ENCODE peak calls at places on chromosomes 4 and X, in nine cellular contexts. One of them, this sample, is unnamed.

GRCh38 chr4:8690216-8690786 is 97.7 kb downstream of the CPZ start:
- DNase-seq in cardiac muscle cell: no peak
- DNase-seq in tibial artery: peak; percentile 2
- DNase-seq in mammary epithelial cell: no peak
- DNase-seq in A549: no peak
- DNase-seq in transverse colon: no peak
- DNase-seq in OCI-LY7: no peak
- DNase-seq in ascending aorta: no peak
- DNase-seq in left ventricle myocardium inferior: no peak
- DNase-seq in this sample: no peak

GRCh38 chrX:150037041-150037440 is 98.8 kb upstream of the EOLA2 start:
- DNase-seq in cardiac muscle cell: peak; percentile 8
- DNase-seq in tibial artery: no peak
- DNase-seq in mammary epithelial cell: no peak
- DNase-seq in A549: no peak
- DNase-seq in transverse colon: no peak
- DNase-seq in OCI-LY7: no peak
- DNase-seq in ascending aorta: no peak
- DNase-seq in left ventricle myocardium inferior: no peak
- DNase-seq in this sample: no peak

GRCh38 chrX:103356023-103356798 is at the start of gene TCEAL9:
- DNase-seq in cardiac muscle cell: peak; percentile 88
- DNase-seq in tibial artery: peak; percentile 54
- DNase-seq in mammary epithelial cell: peak; percentile 46
- DNase-seq in A549: peak; percentile 47
- DNase-seq in transverse colon: peak; percentile 63
- DNase-seq in OCI-LY7: peak; percentile 5
- DNase-seq in ascending aorta: no peak
- DNase-seq in left ventricle myocardium inferior: peak; percentile 42
- DNase-seq in this sample: no peak

GRCh38 chrX:74465424-74465823 is 44.1 kb downstream of the SLC16A2 start:
- DNase-seq in cardiac muscle cell: peak; percentile 60
- DNase-seq in tibial artery: no peak
- DNase-seq in mammary epithelial cell: no peak
- DNase-seq in A549: no peak
- DNase-seq in transverse colon: no peak
- DNase-seq in OCI-LY7: no peak
- DNase-seq in ascending aorta: no peak
- DNase-seq in left ventricle myocardium inferior: no peak
- DNase-seq in this sample: no peak

GRCh38 chrX:23341452-23341851 is 6.8 kb downstream of the PTCHD1 start:
- DNase-seq in cardiac muscle cell: no peak
- DNase-seq in tibial artery: no peak
- DNase-seq in mammary epithelial cell: no peak
- DNase-seq in A549: no peak
- DNase-seq in transverse colon: no peak
- DNase-seq in OCI-LY7: no peak
- DNase-seq in ascending aorta: no peak
- DNase-seq in left ventricle myocardium inferior: no peak
- DNase-seq in this sample: no peak

GRCh38 chr4:94669672-94670664 is 87.8 kb upstream of the BMPR1B start:
- DNase-seq in cardiac muscle cell: no peak
- DNase-seq in tibial artery: no peak
- DNase-seq in mammary epithelial cell: no peak
- DNase-seq in A549: peak; percentile 33
- DNase-seq in transverse colon: no peak
- DNase-seq in OCI-LY7: no peak
- DNase-seq in ascending aorta: no peak
- DNase-seq in left ventricle myocardium inferior: no peak
- DNase-seq in this sample: no peak

GRCh38 chr4:33924239-33924638 is 2320.1 kb downstream of the ARAP2 start:
- DNase-seq in cardiac muscle cell: peak; percentile 50
- DNase-seq in tibial artery: no peak
- DNase-seq in mammary epithelial cell: peak; percentile 32
- DNase-seq in A549: no peak
- DNase-seq in transverse colon: no peak
- DNase-seq in OCI-LY7: no peak
- DNase-seq in ascending aorta: no peak
- DNase-seq in left ventricle myocardium inferior: no peak
- DNase-seq in this sample: peak; percentile 30

GRCh38 chr4:110515676-110516075 is 39.7 kb downstream of the ENPEP start:
- DNase-seq in cardiac muscle cell: no peak
- DNase-seq in tibial artery: no peak
- DNase-seq in mammary epithelial cell: peak; percentile 42
- DNase-seq in A549: no peak
- DNase-seq in transverse colon: no peak
- DNase-seq in OCI-LY7: peak; percentile 11
- DNase-seq in ascending aorta: no peak
- DNase-seq in left ventricle myocardium inferior: no peak
- DNase-seq in this sample: no peak

GRCh38 chr4:108628411-108628810 is 8.0 kb downstream of the RPL34 start:
- DNase-seq in cardiac muscle cell: peak; percentile 11
- DNase-seq in tibial artery: no peak
- DNase-seq in mammary epithelial cell: no peak
- DNase-seq in A549: no peak
- DNase-seq in transverse colon: no peak
- DNase-seq in OCI-LY7: no peak
- DNase-seq in ascending aorta: no peak
- DNase-seq in left ventricle myocardium inferior: no peak
- DNase-seq in this sample: no peak
- TF ChIP-seq CTCF in cardiac muscle cell: no peak
- TF ChIP-seq CTCF in tibial artery: no peak
- TF ChIP-seq CTCF in mammary epithelial cell: no peak
- TF ChIP-seq CTCF in A549: no peak
- TF ChIP-seq CTCF in transverse colon: no peak
- TF ChIP-seq CTCF in OCI-LY7: no peak
- TF ChIP-seq CTCF in ascending aorta: no peak
- TF ChIP-seq CTCF in left ventricle myocardium inferior: no peak
- TF ChIP-seq CTCF in this sample: no peak

GRCh38 chr4:3305610-3306371 is 13.0 kb downstream of the RGS12 start:
- DNase-seq in cardiac muscle cell: peak; percentile 18
- DNase-seq in tibial artery: peak; percentile 13
- DNase-seq in mammary epithelial cell: no peak
- DNase-seq in A549: no peak
- DNase-seq in transverse colon: no peak
- DNase-seq in OCI-LY7: peak; percentile 59
- DNase-seq in ascending aorta: no peak
- DNase-seq in left ventricle myocardium inferior: no peak
- DNase-seq in this sample: no peak
- H3K4me1 ChIP-seq in cardiac muscle cell: peaks cover 31% of the 10 kb centered on the region
- H3K4me1 ChIP-seq in tibial artery: peaks cover 13% of the 10 kb centered on the region
- H3K4me1 ChIP-seq in mammary epithelial cell: peaks cover under 1% of the 10 kb centered on the region
- H3K4me1 ChIP-seq in A549: peaks cover 7% of the 10 kb centered on the region
- H3K4me1 ChIP-seq in transverse colon: peaks cover 9% of the 10 kb centered on the region
- H3K4me1 ChIP-seq in OCI-LY7: peaks cover 29% of the 10 kb centered on the region
- H3K4me1 ChIP-seq in ascending aorta: no peaks in the 10 kb centered on the region
- H3K4me1 ChIP-seq in left ventricle myocardium inferior: peaks cover 53% of the 10 kb centered on the region
- H3K4me1 ChIP-seq in this sample: no peaks in the 10 kb centered on the region

GRCh38 chrX:31420302-31420701 is 348.5 kb upstream of the FTHL17 start:
- DNase-seq in cardiac muscle cell: no peak
- DNase-seq in tibial artery: no peak
- DNase-seq in mammary epithelial cell: no peak
- DNase-seq in A549: no peak
- DNase-seq in transverse colon: no peak
- DNase-seq in OCI-LY7: no peak
- DNase-seq in ascending aorta: no peak
- DNase-seq in left ventricle myocardium inferior: no peak
- DNase-seq in this sample: no peak

GRCh38 chrX:31420711-31421151 is 348.9 kb upstream of the FTHL17 start:
- DNase-seq in cardiac muscle cell: peak; percentile 69
- DNase-seq in tibial artery: no peak
- DNase-seq in mammary epithelial cell: peak; percentile 6
- DNase-seq in A549: no peak
- DNase-seq in transverse colon: no peak
- DNase-seq in OCI-LY7: no peak
- DNase-seq in ascending aorta: no peak
- DNase-seq in left ventricle myocardium inferior: no peak
- DNase-seq in this sample: no peak

GRCh38 chrX:31421441-31421840 is 349.6 kb upstream of the FTHL17 start:
- DNase-seq in cardiac muscle cell: peak; percentile 32
- DNase-seq in tibial artery: no peak
- DNase-seq in mammary epithelial cell: no peak
- DNase-seq in A549: no peak
- DNase-seq in transverse colon: no peak
- DNase-seq in OCI-LY7: no peak
- DNase-seq in ascending aorta: no peak
- DNase-seq in left ventricle myocardium inferior: no peak
- DNase-seq in this sample: no peak

DNA sequence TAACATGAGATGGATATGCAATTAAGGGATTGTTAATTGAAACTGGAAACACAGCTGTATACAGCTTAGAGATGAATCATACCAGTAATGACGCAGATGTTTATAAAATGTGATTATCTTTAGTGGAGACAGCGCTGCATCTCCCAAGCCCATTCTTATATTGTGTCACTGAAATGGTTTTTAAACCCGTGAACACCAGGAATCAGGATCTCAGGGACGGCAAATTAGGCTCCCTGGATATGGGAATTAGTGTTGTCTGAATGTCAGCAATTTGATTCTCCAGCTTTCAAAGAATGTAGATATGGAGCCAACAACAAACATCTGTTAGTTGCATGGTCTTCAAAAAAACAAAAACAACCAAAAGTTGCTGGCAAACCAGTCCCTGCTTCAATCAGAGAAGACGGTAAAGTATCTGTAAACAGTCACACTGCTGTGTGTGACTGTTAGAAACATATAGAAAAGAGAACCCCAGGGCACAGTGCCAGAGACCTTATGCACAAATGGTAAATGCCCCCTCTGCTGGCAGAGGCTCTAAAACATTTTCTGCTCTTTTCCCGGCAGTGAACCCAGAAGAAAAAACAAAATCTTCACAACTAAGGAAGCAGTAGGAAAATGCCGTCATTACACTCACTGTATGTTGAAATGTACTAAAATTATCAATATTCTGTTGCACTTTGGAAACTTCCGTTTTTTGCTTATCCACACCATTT is 351.9 kb upstream of the FTHL17 start:
- DNase-seq in cardiac muscle cell: peak; percentile 79
- DNase-seq in tibial artery: peak; percentile 21
- DNase-seq in mammary epithelial cell: peak; percentile 20
- DNase-seq in A549: peak; percentile 1
- DNase-seq in transverse colon: peak; percentile 19
- DNase-seq in OCI-LY7: peak; percentile 32
- DNase-seq in ascending aorta: no peak
- DNase-seq in left ventricle myocardium inferior: peak; percentile 17
- DNase-seq in this sample: no peak
- TF ChIP-seq CTCF in cardiac muscle cell: peak; percentile 45
- TF ChIP-seq CTCF in tibial artery: no peak
- TF ChIP-seq CTCF in mammary epithelial cell: peak; percentile 54
- TF ChIP-seq CTCF in A549: no peak
- TF ChIP-seq CTCF in transverse colon: no peak
- TF ChIP-seq CTCF in OCI-LY7: peak; percentile 64
- TF ChIP-seq CTCF in ascending aorta: peak; percentile 21
- TF ChIP-seq CTCF in left ventricle myocardium inferior: peak; percentile 45
- TF ChIP-seq CTCF in this sample: peak; percentile 69

DNA sequence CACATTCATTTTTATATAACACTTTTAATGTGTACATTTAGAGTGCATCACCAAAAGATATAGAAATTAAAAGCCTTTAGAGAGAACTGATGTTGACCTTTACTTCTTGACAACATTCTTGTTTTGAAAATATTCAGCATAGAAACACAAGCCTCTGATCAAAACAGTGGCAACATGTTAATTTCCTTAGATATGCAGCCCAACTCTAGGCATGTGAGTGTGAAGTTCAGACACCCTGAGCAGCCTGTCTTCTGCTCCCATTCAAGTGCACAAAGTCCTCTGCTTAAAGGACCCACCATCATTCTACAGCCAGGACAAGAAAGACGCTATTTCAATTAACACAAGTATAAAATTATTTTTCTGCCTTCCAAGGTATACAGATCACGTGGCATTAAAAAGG is 60.0 kb downstream of the PPP3CA start:
- DNase-seq in cardiac muscle cell: peak; percentile 17
- DNase-seq in tibial artery: no peak
- DNase-seq in mammary epithelial cell: no peak
- DNase-seq in A549: no peak
- DNase-seq in transverse colon: no peak
- DNase-seq in OCI-LY7: no peak
- DNase-seq in ascending aorta: no peak
- DNase-seq in left ventricle myocardium inferior: no peak
- DNase-seq in this sample: no peak
- H3K4me1 ChIP-seq in cardiac muscle cell: peaks cover 20% of the 10 kb centered on the region
- H3K4me1 ChIP-seq in tibial artery: peaks cover 37% of the 10 kb centered on the region
- H3K4me1 ChIP-seq in mammary epithelial cell: no peaks in the 10 kb centered on the region
- H3K4me1 ChIP-seq in A549: peaks cover 74% of the 10 kb centered on the region
- H3K4me1 ChIP-seq in transverse colon: peaks cover 6% of the 10 kb centered on the region
- H3K4me1 ChIP-seq in OCI-LY7: no peaks in the 10 kb centered on the region
- H3K4me1 ChIP-seq in ascending aorta: no peaks in the 10 kb centered on the region
- H3K4me1 ChIP-seq in left ventricle myocardium inferior: peaks cover 87% of the 10 kb centered on the region
- H3K4me1 ChIP-seq in this sample: peaks cover 6% of the 10 kb centered on the region

DNA sequence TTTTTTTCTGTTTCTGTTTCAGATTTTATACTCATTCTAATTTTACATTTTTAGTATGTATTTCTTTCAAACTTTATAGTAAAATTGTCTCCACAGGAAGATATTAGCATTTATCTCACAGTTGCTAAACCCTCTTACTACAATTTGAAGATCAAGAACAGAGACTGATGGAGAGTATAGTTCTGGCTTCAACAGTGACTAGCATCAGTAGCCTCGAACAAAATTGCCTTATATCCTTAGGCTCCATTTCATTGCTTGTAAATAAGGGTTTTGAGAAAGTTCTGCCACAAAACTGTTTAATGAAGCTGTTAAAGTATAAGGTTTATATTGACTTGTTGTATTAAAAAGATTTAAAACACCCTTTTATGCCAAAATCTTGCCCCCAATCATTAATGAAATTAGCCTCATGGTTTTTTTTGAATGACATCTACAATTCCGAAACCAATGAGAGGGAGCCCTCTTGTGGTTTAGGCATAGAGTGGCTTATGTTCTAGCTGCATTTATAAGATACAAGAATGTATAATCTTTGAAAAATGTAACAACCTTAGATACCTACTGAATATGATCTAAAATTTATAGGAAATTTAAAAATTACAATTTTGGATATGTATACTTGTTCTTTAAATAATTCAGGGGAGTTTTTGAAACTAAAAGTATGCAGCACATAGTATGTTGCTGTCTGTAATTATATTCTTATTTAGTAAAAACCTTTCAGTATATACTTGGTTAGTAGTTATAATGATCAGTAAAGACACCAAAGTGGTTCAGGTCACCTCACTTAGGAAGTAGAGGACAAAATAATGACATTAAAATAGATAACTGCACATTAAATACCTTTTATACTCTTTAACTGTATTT is 109.8 kb upstream of the HPGD start:
- DNase-seq in cardiac muscle cell: peak; percentile 68
- DNase-seq in tibial artery: no peak
- DNase-seq in mammary epithelial cell: peak; percentile 24
- DNase-seq in A549: peak; percentile 5
- DNase-seq in transverse colon: no peak
- DNase-seq in OCI-LY7: peak; percentile 49
- DNase-seq in ascending aorta: no peak
- DNase-seq in left ventricle myocardium inferior: no peak
- DNase-seq in this sample: no peak
- TF ChIP-seq CTCF in cardiac muscle cell: peak; percentile 81
- TF ChIP-seq CTCF in tibial artery: peak; percentile 67
- TF ChIP-seq CTCF in mammary epithelial cell: peak; percentile 81
- TF ChIP-seq CTCF in A549: peak; percentile 78
- TF ChIP-seq CTCF in transverse colon: peak; percentile 76
- TF ChIP-seq CTCF in OCI-LY7: peak; percentile 93
- TF ChIP-seq CTCF in ascending aorta: peak; percentile 70
- TF ChIP-seq CTCF in left ventricle myocardium inferior: peak; percentile 75
- TF ChIP-seq CTCF in this sample: peak; percentile 94

This sample was measured in foreskin keratinocyte.